ENCODE peak calls at places on chromosomes 4 and X, in five cellular contexts. N is fibroblast of lung, U is colonic mucosa, R is A549, M is mucosa of descending colon. H is an unnamed sample.
A peak's percentile ranks its signal among the peaks of the same experiment; 100 is the strongest.

GRCh38 chr4:73450398-73451004 is 14.5 kb downstream of the AFP start:
- DNase-seq in U (no peak), M (peak; percentile 38), N (peak; percentile 98), R (peak; percentile 73), H (no peak)

GRCh38 chr4:11741190-11741652 is 312.5 kb upstream of the HS3ST1 start:
- DNase-seq in R (no peak), N (peak; percentile 69), U (no peak), M (no peak), H (no peak)

GRCh38 chrX:19886888-19887531 is 390 bp downstream of the SH3KBP1 start:
- DNase-seq in N (peak; percentile 19), R (peak; percentile 9), U (peak; percentile 28), M (peak; percentile 60), H (peak; percentile 42)

GRCh38 chrX:129512409-129512808 is 10.9 kb downstream of the SMARCA1 start:
- DNase-seq in N (no peak), M (no peak), U (no peak), R (no peak), H (no peak)

GRCh38 chr4:169619518-169619957 is 840 bp upstream of the CLCN3 start:
- DNase-seq in U (peak; percentile 78), M (peak; percentile 58), N (peak; percentile 44), R (peak; percentile 68), H (no peak)

GRCh38 chr4:13328591-13328990 is 155.5 kb downstream of the RAB28 start:
- DNase-seq in N (peak; percentile 61), R (no peak), M (no peak), U (no peak), H (no peak)

GRCh38 chr4:42819863-42820514 is 72.5 kb upstream of the GRXCR1 start:
- DNase-seq in N (no peak), R (no peak), M (no peak), U (no peak), H (no peak)

GRCh38 chrX:19893722-19894121 is 6.3 kb upstream of the SH3KBP1 start:
- DNase-seq in R (peak; percentile 75), U (no peak), N (peak; percentile 73), M (no peak), H (no peak)

GRCh38 chr4:75745721-75746199 is 21.4 kb downstream of the USO1 start:
- DNase-seq in U (no peak), M (no peak), R (no peak), N (no peak), H (no peak)

GRCh38 chrX:110146521-110146920 is 143.6 kb downstream of the TMEM164 start:
- DNase-seq in R (peak; percentile 52), U (peak; percentile 62), M (no peak), N (peak; percentile 20), H (no peak)

GRCh38 chr4:1400861-1401408 is 5.3 kb downstream of the NKX1-1 start:
- DNase-seq in U (no peak), N (no peak), M (no peak), R (no peak), H (no peak)

GRCh38 chr4:4455199-4455865 is 68.4 kb downstream of the NSG1 start:
- DNase-seq in U (no peak), M (no peak), N (no peak), R (no peak), H (no peak)
- H3K9me3 ChIP-seq in U (no peaks in the 10 kb centered on the region), M (no peaks in the 10 kb centered on the region), N (no peaks in the 10 kb centered on the region), R (no peaks in the 10 kb centered on the region), H (no peaks in the 10 kb centered on the region)

DNA sequence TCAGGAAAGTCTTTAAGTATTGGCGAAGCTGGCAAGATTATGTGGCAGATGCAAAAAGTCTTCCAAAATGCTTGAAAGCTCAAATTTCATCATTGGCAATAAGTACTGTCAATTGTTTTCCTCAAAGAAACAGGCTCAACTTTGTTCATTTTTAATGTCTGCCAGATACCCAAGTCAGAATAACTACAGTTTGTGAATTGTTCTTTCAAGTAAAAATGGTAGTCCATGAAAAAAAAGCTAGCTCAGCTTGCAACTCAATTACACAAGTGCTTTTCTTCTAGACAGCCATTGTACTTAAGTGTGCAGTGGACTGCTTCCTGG is 70.5 kb downstream of the AFF1 start:
- DNase-seq in M (no peak), R (no peak), N (no peak), U (no peak), H (peak; percentile 4)
- H3K4me1 ChIP-seq in M (peaks cover 30% of the 10 kb centered on the region), R (peaks cover 32% of the 10 kb centered on the region), N (peaks cover 6% of the 10 kb centered on the region), U (peaks cover 9% of the 10 kb centered on the region), H (peaks cover 22% of the 10 kb centered on the region)

DNA sequence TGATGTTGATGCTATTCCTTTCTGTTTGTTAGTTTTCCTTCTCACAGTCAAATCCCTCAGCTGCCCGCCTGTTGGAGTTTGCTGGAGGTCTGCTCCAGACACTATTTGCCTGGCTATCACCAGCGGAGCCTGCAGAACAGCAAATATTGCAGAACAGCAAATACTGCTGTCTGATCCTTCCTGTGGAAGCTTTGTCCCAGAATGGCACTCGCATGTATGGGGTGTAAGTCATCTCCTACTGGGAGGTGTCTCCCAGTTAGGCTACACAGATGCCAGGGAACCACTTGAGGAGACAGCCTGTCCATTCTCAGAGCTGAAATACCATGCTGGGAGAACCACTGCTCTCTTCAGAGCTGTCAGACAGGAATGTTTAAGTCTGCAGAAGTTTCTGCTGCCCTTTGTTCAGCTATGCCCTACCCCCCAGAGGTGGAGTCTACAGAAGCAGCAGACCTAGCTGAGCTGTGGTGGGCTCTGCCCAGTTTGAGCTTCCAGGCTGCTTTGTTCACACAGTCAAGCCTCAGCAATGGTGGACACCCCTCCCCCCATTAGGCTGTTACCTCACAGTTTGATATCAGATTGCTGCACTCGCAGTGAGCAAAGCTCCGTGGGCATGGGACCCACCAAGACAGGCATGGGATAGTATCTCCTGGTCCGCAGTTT is 74.9 kb downstream of the SPIN3 start:
- DNase-seq in N (no peak), M (no peak), U (no peak), R (no peak), H (no peak)
- H3K9me3 ChIP-seq in N (no peaks in the 10 kb centered on the region), M (no peaks in the 10 kb centered on the region), U (no peaks in the 10 kb centered on the region), R (no peaks in the 10 kb centered on the region), H (no peaks in the 10 kb centered on the region)

GRCh38 chr4:78747328-78747946 is 28.7 kb upstream of the BMP2K start:
- DNase-seq in U (no peak), R (no peak), N (peak; percentile 31), M (no peak), H (no peak)
- H3K4me1 ChIP-seq in U (no peaks in the 10 kb centered on the region), R (no peaks in the 10 kb centered on the region), N (peaks cover 6% of the 10 kb centered on the region), M (no peaks in the 10 kb centered on the region), H (no peaks in the 10 kb centered on the region)

GRCh38 chr4:4787421-4787820 is 72.0 kb upstream of the MSX1 start:
- DNase-seq in R (no peak), U (no peak), N (no peak), M (no peak), H (no peak)

GRCh38 chr4:4789462-4789861 is 70.0 kb upstream of the MSX1 start:
- DNase-seq in N (no peak), U (no peak), R (no peak), M (no peak), H (no peak)

GRCh38 chr4:4791299-4791798 is 68.1 kb upstream of the MSX1 start:
- DNase-seq in M (no peak), R (no peak), U (no peak), N (peak; percentile 52), H (no peak)

GRCh38 chr4:4792516-4792915 is 66.9 kb upstream of the MSX1 start:
- DNase-seq in R (no peak), U (no peak), N (peak; percentile 74), M (no peak), H (no peak)

DNA sequence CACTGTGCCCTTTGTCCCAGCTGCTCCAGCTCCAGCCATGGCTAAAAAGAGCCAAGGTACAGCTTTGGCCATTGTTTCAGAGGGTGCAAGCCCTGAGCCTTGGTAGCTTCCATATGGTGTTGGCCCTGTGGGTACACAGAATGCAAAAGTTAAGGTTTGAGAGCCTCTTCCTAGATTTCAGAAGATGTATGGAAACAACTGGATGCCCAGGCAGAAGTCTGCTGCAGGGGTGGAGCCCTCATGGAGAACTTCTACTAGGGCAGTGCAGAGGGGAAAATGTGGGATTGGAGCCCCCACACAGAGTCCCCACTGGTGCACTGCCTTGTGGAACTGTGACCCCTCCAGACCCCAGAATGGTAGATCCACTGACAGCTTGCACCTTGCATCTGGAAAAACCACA is 70.9 kb upstream of the MSX1 start:
- DNase-seq in U (no peak), N (no peak), M (no peak), R (no peak), H (no peak)
- H3K9me3 ChIP-seq in U (no peaks in the 10 kb centered on the region), N (no peaks in the 10 kb centered on the region), M (peaks cover 12% of the 10 kb centered on the region), R (peaks cover 6% of the 10 kb centered on the region), H (peaks cover 26% of the 10 kb centered on the region)

GRCh38 chrX:24150051-24150790 is 692 bp downstream of the ZFX start:
- DNase-seq in N (peak; percentile 92), U (peak; percentile 93), R (peak; percentile 94), M (peak; percentile 95), H (no peak)
- H3K4me1 ChIP-seq in N (peaks cover 4% of the 10 kb centered on the region), U (peaks cover 7% of the 10 kb centered on the region), R (peaks cover 61% of the 10 kb centered on the region), M (peaks cover 5% of the 10 kb centered on the region), H (peaks cover 28% of the 10 kb centered on the region)

DNA sequence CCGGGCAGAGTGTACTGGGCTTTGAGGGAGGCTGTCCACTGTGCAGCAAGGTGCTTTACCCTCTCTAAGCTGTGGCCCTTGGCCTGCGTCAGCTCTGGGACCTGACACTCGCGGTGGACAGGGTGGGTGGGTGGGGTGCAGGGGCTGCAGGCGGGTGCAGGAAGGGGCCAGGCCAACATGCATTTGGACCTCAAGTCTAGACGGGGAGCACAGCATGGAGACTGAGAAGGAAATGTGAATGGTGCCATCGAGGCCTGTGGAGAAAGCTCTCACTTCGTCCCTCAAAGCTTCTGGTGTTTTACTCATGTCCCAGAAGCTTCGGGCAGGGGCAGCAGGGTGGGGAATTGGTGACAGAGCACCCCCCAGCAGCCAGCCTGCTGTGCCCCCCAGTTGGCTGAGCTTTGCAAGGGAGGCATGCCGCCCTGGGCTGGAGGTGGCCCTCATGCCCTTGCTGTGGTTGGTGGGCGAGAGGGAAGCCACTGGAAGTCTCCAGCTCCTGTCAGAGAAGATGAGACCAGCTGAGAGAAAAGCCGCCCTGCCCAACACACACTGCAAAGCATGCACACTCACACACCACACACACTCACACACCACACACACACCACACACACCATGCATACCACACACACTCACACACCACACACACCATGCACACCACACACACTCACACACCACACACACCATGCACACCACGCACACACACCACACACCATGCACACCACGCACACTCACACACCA is 12.3 kb downstream of the PNMA6E start:
- DNase-seq in U (peak; percentile 11), N (no peak), M (no peak), R (no peak), H (no peak)
- H3K9me3 ChIP-seq in U (no peaks in the 10 kb centered on the region), N (no peaks in the 10 kb centered on the region), M (no peaks in the 10 kb centered on the region), R (no peaks in the 10 kb centered on the region), H (no peaks in the 10 kb centered on the region)

H was measured in naive thymus-derived CD4-positive, alpha-beta T cell.